ENCODE peak calls at places on chromosomes 7 and 10, in seven cellular contexts. One of them, this sample, is unnamed.

GRCh38 chr7:44987996-44988395 is 9.2 kb upstream of the MYO1G start:
- DNase-seq in GM23338: no peak
- DNase-seq in HCT116: no peak
- DNase-seq in HL-60: no peak
- DNase-seq in transverse colon: no peak
- DNase-seq in upper lobe of left lung: no peak
- DNase-seq in breast epithelium: no peak
- DNase-seq in this sample: no peak

GRCh38 chr7:158595068-158595467 is 7.4 kb upstream of the PTPRN2 start:
- DNase-seq in GM23338: no peak
- DNase-seq in HCT116: peak; percentile 23
- DNase-seq in HL-60: no peak
- DNase-seq in transverse colon: no peak
- DNase-seq in upper lobe of left lung: no peak
- DNase-seq in breast epithelium: no peak
- DNase-seq in this sample: no peak

GRCh38 chr7:126606331-126606730 is 646.4 kb downstream of the GRM8 start:
- DNase-seq in GM23338: no peak
- DNase-seq in HCT116: no peak
- DNase-seq in HL-60: no peak
- DNase-seq in transverse colon: no peak
- DNase-seq in upper lobe of left lung: no peak
- DNase-seq in breast epithelium: no peak
- DNase-seq in this sample: no peak

GRCh38 chr10:119421887-119422684 is 120.4 kb downstream of the RGS10 start:
- DNase-seq in GM23338: peak; percentile 22
- DNase-seq in HCT116: no peak
- DNase-seq in HL-60: no peak
- DNase-seq in transverse colon: no peak
- DNase-seq in upper lobe of left lung: no peak
- DNase-seq in breast epithelium: no peak
- DNase-seq in this sample: no peak

GRCh38 chr7:26375604-26376207 is 84.0 kb downstream of the SNX10 start:
- DNase-seq in GM23338: peak; percentile 72
- DNase-seq in HCT116: no peak
- DNase-seq in HL-60: peak; percentile 12
- DNase-seq in transverse colon: no peak
- DNase-seq in upper lobe of left lung: no peak
- DNase-seq in breast epithelium: no peak
- DNase-seq in this sample: no peak

GRCh38 chr7:1758417-1758858 is 88.4 kb downstream of the ELFN1 start:
- DNase-seq in GM23338: peak; percentile 59
- DNase-seq in HCT116: peak; percentile 56
- DNase-seq in HL-60: peak; percentile 9
- DNase-seq in transverse colon: no peak
- DNase-seq in upper lobe of left lung: no peak
- DNase-seq in breast epithelium: no peak
- DNase-seq in this sample: peak; percentile 63

GRCh38 chr7:20223356-20223755 is 6.2 kb upstream of the MACC1 start:
- DNase-seq in GM23338: no peak
- DNase-seq in HCT116: no peak
- DNase-seq in HL-60: no peak
- DNase-seq in transverse colon: no peak
- DNase-seq in upper lobe of left lung: no peak
- DNase-seq in breast epithelium: no peak
- DNase-seq in this sample: no peak

GRCh38 chr7:129882531-129882930 is 70.2 kb downstream of the UBE2H start:
- DNase-seq in GM23338: no peak
- DNase-seq in HCT116: no peak
- DNase-seq in HL-60: no peak
- DNase-seq in transverse colon: no peak
- DNase-seq in upper lobe of left lung: no peak
- DNase-seq in breast epithelium: no peak
- DNase-seq in this sample: no peak

GRCh38 chr10:129833988-129834387 is 130.1 kb downstream of the EBF3 start:
- DNase-seq in GM23338: no peak
- DNase-seq in HCT116: no peak
- DNase-seq in HL-60: no peak
- DNase-seq in transverse colon: no peak
- DNase-seq in upper lobe of left lung: no peak
- DNase-seq in breast epithelium: no peak
- DNase-seq in this sample: no peak

GRCh38 chr10:94631077-94631476 is 52.5 kb upstream of the CYP2C18 start:
- DNase-seq in GM23338: no peak
- DNase-seq in HCT116: no peak
- DNase-seq in HL-60: no peak
- DNase-seq in transverse colon: no peak
- DNase-seq in upper lobe of left lung: no peak
- DNase-seq in breast epithelium: no peak
- DNase-seq in this sample: no peak

GRCh38 chr7:79734158-79734557 is 280.7 kb upstream of the MAGI2 start:
- DNase-seq in GM23338: no peak
- DNase-seq in HCT116: no peak
- DNase-seq in HL-60: no peak
- DNase-seq in transverse colon: no peak
- DNase-seq in upper lobe of left lung: no peak
- DNase-seq in breast epithelium: no peak
- DNase-seq in this sample: no peak

GRCh38 chr10:13334556-13334955 is 13.5 kb downstream of the SEPHS1 start:
- DNase-seq in GM23338: no peak
- DNase-seq in HCT116: no peak
- DNase-seq in HL-60: no peak
- DNase-seq in transverse colon: no peak
- DNase-seq in upper lobe of left lung: no peak
- DNase-seq in breast epithelium: no peak
- DNase-seq in this sample: no peak

GRCh38 chr7:66187894-66188293 is 17.2 kb upstream of the TPST1 start:
- DNase-seq in GM23338: no peak
- DNase-seq in HCT116: no peak
- DNase-seq in HL-60: no peak
- DNase-seq in transverse colon: no peak
- DNase-seq in upper lobe of left lung: peak; percentile 70
- DNase-seq in breast epithelium: no peak
- DNase-seq in this sample: peak; percentile 82

GRCh38 chr7:141702047-141702567 is at the start of gene DENND11:
- DNase-seq in GM23338: peak; percentile 56
- DNase-seq in HCT116: no peak
- DNase-seq in HL-60: peak; percentile 4
- DNase-seq in transverse colon: peak; percentile 53
- DNase-seq in upper lobe of left lung: peak; percentile 40
- DNase-seq in breast epithelium: no peak
- DNase-seq in this sample: no peak

GRCh38 chr7:130909161-130909836 is 175.3 kb upstream of the KLF14 start:
- DNase-seq in GM23338: no peak
- DNase-seq in HCT116: no peak
- DNase-seq in HL-60: no peak
- DNase-seq in transverse colon: no peak
- DNase-seq in upper lobe of left lung: no peak
- DNase-seq in breast epithelium: no peak
- DNase-seq in this sample: no peak

GRCh38 chr10:93865794-93866193 is 28.0 kb upstream of the SLC35G1 start:
- DNase-seq in GM23338: no peak
- DNase-seq in HCT116: no peak
- DNase-seq in HL-60: no peak
- DNase-seq in transverse colon: no peak
- DNase-seq in upper lobe of left lung: no peak
- DNase-seq in breast epithelium: no peak
- DNase-seq in this sample: no peak

GRCh38 chr10:15253951-15254807 is 85.7 kb upstream of the NMT2 start:
- DNase-seq in GM23338: no peak
- DNase-seq in HCT116: no peak
- DNase-seq in HL-60: no peak
- DNase-seq in transverse colon: no peak
- DNase-seq in upper lobe of left lung: no peak
- DNase-seq in breast epithelium: no peak
- DNase-seq in this sample: no peak

GRCh38 chr10:53314856-53315255 is 542.3 kb upstream of the MBL2 start:
- DNase-seq in GM23338: peak; percentile 8
- DNase-seq in HCT116: no peak
- DNase-seq in HL-60: no peak
- DNase-seq in transverse colon: no peak
- DNase-seq in upper lobe of left lung: no peak
- DNase-seq in breast epithelium: no peak
- DNase-seq in this sample: no peak

DNA sequence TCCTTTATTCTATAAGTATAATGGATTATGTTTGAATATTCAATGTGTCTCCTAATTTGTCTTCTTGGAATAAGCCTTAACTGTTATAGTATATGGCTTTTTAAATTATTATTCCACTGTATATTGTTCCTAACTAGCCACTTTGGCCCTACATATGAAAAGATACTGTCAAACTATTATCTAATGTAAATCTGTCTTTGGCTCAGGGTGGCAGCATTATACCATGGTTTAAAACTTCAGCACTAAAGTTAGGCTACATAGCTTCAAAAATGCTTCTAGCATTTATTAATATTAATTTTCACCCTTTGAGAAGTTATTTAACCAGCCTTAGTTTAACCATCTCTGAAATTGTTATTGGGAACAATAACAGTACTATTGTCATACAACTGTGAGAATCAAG is 543.1 kb upstream of the MBL2 start:
- DNase-seq in GM23338: peak; percentile 43
- DNase-seq in HCT116: no peak
- DNase-seq in HL-60: no peak
- DNase-seq in transverse colon: no peak
- DNase-seq in upper lobe of left lung: no peak
- DNase-seq in breast epithelium: no peak
- DNase-seq in this sample: no peak
- TF ChIP-seq CTCF in GM23338: peak; percentile 65
- TF ChIP-seq CTCF in HCT116: no peak
- TF ChIP-seq CTCF in HL-60: no peak
- TF ChIP-seq CTCF in transverse colon: no peak
- TF ChIP-seq CTCF in upper lobe of left lung: no peak
- TF ChIP-seq CTCF in breast epithelium: no peak
- TF ChIP-seq CTCF in this sample: no peak

DNA sequence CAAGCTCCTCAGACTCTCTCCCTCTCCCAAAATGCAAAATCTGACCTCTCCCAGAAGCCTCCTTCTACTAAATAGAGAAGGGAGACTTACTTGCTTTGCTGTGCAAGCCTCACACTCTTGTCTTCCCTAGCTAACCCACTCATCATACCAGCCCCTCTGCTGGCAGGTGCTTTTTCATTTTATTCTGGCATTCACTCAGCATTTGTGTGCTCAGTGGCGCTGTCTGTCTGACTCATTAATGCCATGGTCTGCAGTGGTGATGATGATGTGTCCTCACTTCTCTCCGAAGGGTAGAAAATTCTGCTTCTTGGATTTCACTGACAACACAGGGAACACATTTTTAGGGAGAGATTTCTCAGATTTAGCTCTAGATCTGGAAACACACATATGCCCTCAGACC is 22.0 kb upstream of the BTRC start:
- DNase-seq in GM23338: no peak
- DNase-seq in HCT116: no peak
- DNase-seq in HL-60: no peak
- DNase-seq in transverse colon: no peak
- DNase-seq in upper lobe of left lung: no peak
- DNase-seq in breast epithelium: no peak
- DNase-seq in this sample: no peak
- TF ChIP-seq POLR2AphosphoS5 in GM23338: no peak
- TF ChIP-seq POLR2AphosphoS5 in HCT116: no peak
- TF ChIP-seq POLR2AphosphoS5 in HL-60: no peak
- TF ChIP-seq POLR2AphosphoS5 in transverse colon: no peak
- TF ChIP-seq POLR2AphosphoS5 in upper lobe of left lung: no peak
- TF ChIP-seq POLR2AphosphoS5 in breast epithelium: no peak
- TF ChIP-seq POLR2AphosphoS5 in this sample: no peak

DNA sequence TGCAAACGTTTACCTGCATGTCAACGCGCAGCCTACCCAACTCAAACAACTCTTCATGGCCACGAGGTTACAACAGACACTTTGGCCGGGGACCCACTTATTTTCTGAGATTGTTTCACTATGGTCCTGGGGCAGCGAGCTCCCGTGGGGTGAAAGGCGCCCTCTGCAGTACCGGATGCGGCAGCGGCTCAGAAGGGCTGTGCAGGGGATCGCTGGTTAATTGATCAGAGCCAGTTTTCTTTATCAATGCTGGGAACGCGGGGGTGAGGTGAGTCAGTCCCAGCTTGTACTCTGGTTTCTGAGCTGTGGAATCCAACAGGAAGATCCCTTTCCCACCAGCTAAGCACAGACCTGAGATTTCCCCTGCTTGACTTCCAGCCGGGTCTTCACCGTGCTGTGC is 366.5 kb upstream of the KLF6 start:
- DNase-seq in GM23338: peak; percentile 72
- DNase-seq in HCT116: no peak
- DNase-seq in HL-60: no peak
- DNase-seq in transverse colon: no peak
- DNase-seq in upper lobe of left lung: no peak
- DNase-seq in breast epithelium: no peak
- DNase-seq in this sample: no peak
- TF ChIP-seq CTCF in GM23338: peak; percentile 64
- TF ChIP-seq CTCF in HCT116: peak; percentile 19
- TF ChIP-seq CTCF in HL-60: no peak
- TF ChIP-seq CTCF in transverse colon: no peak
- TF ChIP-seq CTCF in upper lobe of left lung: no peak
- TF ChIP-seq CTCF in breast epithelium: no peak
- TF ChIP-seq CTCF in this sample: no peak

GRCh38 chr10:34526758-34527730 is 288.1 kb downstream of the PARD3 start:
- DNase-seq in GM23338: peak; percentile 79
- DNase-seq in HCT116: peak; percentile 65
- DNase-seq in HL-60: no peak
- DNase-seq in transverse colon: no peak
- DNase-seq in upper lobe of left lung: no peak
- DNase-seq in breast epithelium: no peak
- DNase-seq in this sample: no peak
- TF ChIP-seq POLR2AphosphoS5 in GM23338: no peak
- TF ChIP-seq POLR2AphosphoS5 in HCT116: no peak
- TF ChIP-seq POLR2AphosphoS5 in HL-60: no peak
- TF ChIP-seq POLR2AphosphoS5 in transverse colon: no peak
- TF ChIP-seq POLR2AphosphoS5 in upper lobe of left lung: no peak
- TF ChIP-seq POLR2AphosphoS5 in breast epithelium: no peak
- TF ChIP-seq POLR2AphosphoS5 in this sample: peak; percentile 66

GRCh38 chr10:6014241-6014761 is 37.0 kb upstream of the IL15RA start:
- DNase-seq in GM23338: peak; percentile 80
- DNase-seq in HCT116: peak; percentile 29
- DNase-seq in HL-60: peak; percentile 26
- DNase-seq in transverse colon: peak; percentile 68
- DNase-seq in upper lobe of left lung: peak; percentile 43
- DNase-seq in breast epithelium: no peak
- DNase-seq in this sample: no peak
- TF ChIP-seq CTCF in GM23338: peak; percentile 88
- TF ChIP-seq CTCF in HCT116: peak; percentile 88
- TF ChIP-seq CTCF in HL-60: peak; percentile 11
- TF ChIP-seq CTCF in transverse colon: peak; percentile 73
- TF ChIP-seq CTCF in upper lobe of left lung: peak; percentile 69
- TF ChIP-seq CTCF in breast epithelium: peak; percentile 65
- TF ChIP-seq CTCF in this sample: peak; percentile 16

DNA sequence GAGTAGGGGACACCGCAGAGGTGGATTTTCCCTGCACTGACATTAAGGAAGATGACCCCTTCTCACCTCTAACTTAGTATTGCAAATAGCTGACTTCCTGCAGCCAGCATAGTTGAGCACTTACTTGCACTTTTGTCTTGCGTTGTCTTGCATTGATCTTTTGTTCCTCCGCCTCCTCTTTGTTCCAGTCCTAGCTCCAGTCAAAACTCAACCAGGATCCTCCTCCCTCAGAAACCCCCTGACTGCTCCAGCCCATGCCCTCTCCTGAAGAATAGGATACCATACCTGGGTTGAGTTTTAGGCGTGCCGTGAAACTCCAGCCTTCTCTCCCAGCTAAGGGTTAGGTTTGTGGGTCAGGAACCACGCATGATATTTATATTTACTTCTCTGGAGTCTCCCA is 14.3 kb downstream of the ZNF467 start:
- DNase-seq in GM23338: no peak
- DNase-seq in HCT116: no peak
- DNase-seq in HL-60: no peak
- DNase-seq in transverse colon: no peak
- DNase-seq in upper lobe of left lung: no peak
- DNase-seq in breast epithelium: no peak
- DNase-seq in this sample: no peak
- TF ChIP-seq POLR2AphosphoS5 in GM23338: no peak
- TF ChIP-seq POLR2AphosphoS5 in HCT116: no peak
- TF ChIP-seq POLR2AphosphoS5 in HL-60: no peak
- TF ChIP-seq POLR2AphosphoS5 in transverse colon: no peak
- TF ChIP-seq POLR2AphosphoS5 in upper lobe of left lung: no peak
- TF ChIP-seq POLR2AphosphoS5 in breast epithelium: no peak
- TF ChIP-seq POLR2AphosphoS5 in this sample: no peak